ENCODE peak calls at places on chromosomes 5 and 9, in seven cellular contexts. One of them, this sample, is unnamed.

GRCh38 chr9:752681-753200 is 88.8 kb upstream of the DMRT1 start:
- DNase-seq in SK-N-SH: no peak
- DNase-seq in GM12891: no peak
- DNase-seq in HepG2: no peak
- DNase-seq in H1: no peak
- DNase-seq in GM12878: no peak
- DNase-seq in K562: no peak
- DNase-seq in this sample: no peak

GRCh38 chr9:5557606-5558587 is 47.6 kb downstream of the PDCD1LG2 start:
- DNase-seq in SK-N-SH: no peak
- DNase-seq in GM12891: no peak
- DNase-seq in HepG2: no peak
- DNase-seq in H1: no peak
- DNase-seq in GM12878: no peak
- DNase-seq in K562: no peak
- DNase-seq in this sample: no peak

GRCh38 chr5:62547929-62548678 is 30.5 kb upstream of the LRRC70 start:
- DNase-seq in SK-N-SH: no peak
- DNase-seq in GM12891: no peak
- DNase-seq in HepG2: no peak
- DNase-seq in H1: no peak
- DNase-seq in GM12878: no peak
- DNase-seq in K562: no peak
- DNase-seq in this sample: no peak

GRCh38 chr5:57441557-57441956 is 41.1 kb downstream of the ACTBL2 start:
- DNase-seq in SK-N-SH: no peak
- DNase-seq in GM12891: no peak
- DNase-seq in HepG2: no peak
- DNase-seq in H1: no peak
- DNase-seq in GM12878: no peak
- DNase-seq in K562: peak; percentile 79
- DNase-seq in this sample: no peak

GRCh38 chr5:169248520-169248919 is 52.4 kb downstream of the SLIT3 start:
- DNase-seq in SK-N-SH: no peak
- DNase-seq in GM12891: no peak
- DNase-seq in HepG2: no peak
- DNase-seq in H1: no peak
- DNase-seq in GM12878: no peak
- DNase-seq in K562: no peak
- DNase-seq in this sample: no peak

GRCh38 chr5:9599391-9599790 is 30.8 kb downstream of the TAS2R1 start:
- DNase-seq in SK-N-SH: no peak
- DNase-seq in GM12891: no peak
- DNase-seq in HepG2: no peak
- DNase-seq in H1: no peak
- DNase-seq in GM12878: no peak
- DNase-seq in K562: no peak
- DNase-seq in this sample: no peak

GRCh38 chr5:168047043-168047668 is 244.3 kb upstream of the WWC1 start:
- DNase-seq in SK-N-SH: peak; percentile 75
- DNase-seq in GM12891: no peak
- DNase-seq in HepG2: peak; percentile 43
- DNase-seq in H1: peak; percentile 54
- DNase-seq in GM12878: peak; percentile 3
- DNase-seq in K562: peak; percentile 17
- DNase-seq in this sample: no peak

GRCh38 chr9:116276651-116277121 is 123.1 kb downstream of the PAPPA start:
- DNase-seq in SK-N-SH: no peak
- DNase-seq in GM12891: no peak
- DNase-seq in HepG2: no peak
- DNase-seq in H1: no peak
- DNase-seq in GM12878: no peak
- DNase-seq in K562: no peak
- DNase-seq in this sample: no peak

GRCh38 chr5:138564242-138564641 is 11.0 kb downstream of the HSPA9 start:
- DNase-seq in SK-N-SH: no peak
- DNase-seq in GM12891: no peak
- DNase-seq in HepG2: no peak
- DNase-seq in H1: no peak
- DNase-seq in GM12878: no peak
- DNase-seq in K562: no peak
- DNase-seq in this sample: no peak

GRCh38 chr5:138563340-138564118 is 11.7 kb downstream of the HSPA9 start:
- DNase-seq in SK-N-SH: no peak
- DNase-seq in GM12891: no peak
- DNase-seq in HepG2: no peak
- DNase-seq in H1: no peak
- DNase-seq in GM12878: no peak
- DNase-seq in K562: no peak
- DNase-seq in this sample: no peak

GRCh38 chr5:138566792-138567191 is 8.4 kb downstream of the HSPA9 start:
- DNase-seq in SK-N-SH: no peak
- DNase-seq in GM12891: no peak
- DNase-seq in HepG2: no peak
- DNase-seq in H1: no peak
- DNase-seq in GM12878: no peak
- DNase-seq in K562: no peak
- DNase-seq in this sample: no peak

GRCh38 chr5:138568061-138568824 is 7.0 kb downstream of the HSPA9 start:
- DNase-seq in SK-N-SH: peak; percentile 15
- DNase-seq in GM12891: no peak
- DNase-seq in HepG2: no peak
- DNase-seq in H1: no peak
- DNase-seq in GM12878: no peak
- DNase-seq in K562: no peak
- DNase-seq in this sample: no peak

DNA sequence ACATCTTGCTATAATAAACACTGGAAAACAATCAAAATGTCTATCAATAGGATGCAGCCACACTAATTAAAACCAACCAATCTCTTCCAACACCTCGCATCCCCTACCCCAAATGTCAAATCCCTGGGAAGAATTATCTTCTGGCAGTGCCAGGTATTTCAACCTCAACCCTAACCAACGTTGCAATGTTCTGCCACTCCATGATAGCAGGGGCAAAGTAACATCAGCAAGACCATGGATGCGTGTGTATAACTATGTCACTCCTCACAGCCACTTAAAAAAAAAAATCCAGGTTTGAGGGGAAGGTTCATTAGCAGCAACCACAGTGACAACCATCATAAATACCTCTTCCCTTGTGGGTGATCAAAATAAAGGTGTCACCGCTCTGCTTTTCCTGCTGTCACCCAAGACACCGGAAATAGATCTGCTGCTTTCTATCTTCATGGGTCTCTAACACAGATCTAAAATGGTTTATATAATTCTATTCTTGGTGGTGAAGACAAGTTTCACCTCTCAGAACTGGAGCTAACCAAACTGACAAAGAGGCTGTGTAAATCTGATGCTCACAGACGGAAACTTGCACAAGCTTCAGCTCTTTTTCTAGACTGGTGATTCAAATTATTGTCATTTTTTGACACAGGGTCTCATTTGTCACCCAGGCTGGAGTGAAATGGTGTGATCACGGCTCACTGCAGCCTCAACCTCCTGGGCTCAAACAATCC is 9.9 kb downstream of the HSPA9 start:
- DNase-seq in SK-N-SH: no peak
- DNase-seq in GM12891: no peak
- DNase-seq in HepG2: no peak
- DNase-seq in H1: no peak
- DNase-seq in GM12878: no peak
- DNase-seq in K562: no peak
- DNase-seq in this sample: no peak
- TF ChIP-seq POLR2AphosphoS5 in SK-N-SH: no peak
- TF ChIP-seq POLR2AphosphoS5 in GM12891: no peak
- TF ChIP-seq POLR2AphosphoS5 in HepG2: no peak
- TF ChIP-seq POLR2AphosphoS5 in H1: peak; percentile 37
- TF ChIP-seq POLR2AphosphoS5 in GM12878: peak; percentile 43
- TF ChIP-seq POLR2AphosphoS5 in K562: peak; percentile 33
- TF ChIP-seq POLR2AphosphoS5 in this sample: peak; percentile 18

GRCh38 chr9:130182090-130182909 is 10.1 kb downstream of the NCS1 start:
- DNase-seq in SK-N-SH: no peak
- DNase-seq in GM12891: no peak
- DNase-seq in HepG2: no peak
- DNase-seq in H1: no peak
- DNase-seq in GM12878: no peak
- DNase-seq in K562: no peak
- DNase-seq in this sample: no peak

GRCh38 chr9:130181645-130182044 is 9.4 kb downstream of the NCS1 start:
- DNase-seq in SK-N-SH: no peak
- DNase-seq in GM12891: no peak
- DNase-seq in HepG2: no peak
- DNase-seq in H1: no peak
- DNase-seq in GM12878: no peak
- DNase-seq in K562: no peak
- DNase-seq in this sample: no peak

GRCh38 chr9:130185494-130186005 is 13.3 kb downstream of the NCS1 start:
- DNase-seq in SK-N-SH: no peak
- DNase-seq in GM12891: no peak
- DNase-seq in HepG2: no peak
- DNase-seq in H1: no peak
- DNase-seq in GM12878: no peak
- DNase-seq in K562: no peak
- DNase-seq in this sample: no peak

GRCh38 chr9:130184983-130185382 is 12.8 kb downstream of the NCS1 start:
- DNase-seq in SK-N-SH: no peak
- DNase-seq in GM12891: no peak
- DNase-seq in HepG2: no peak
- DNase-seq in H1: no peak
- DNase-seq in GM12878: no peak
- DNase-seq in K562: no peak
- DNase-seq in this sample: no peak

DNA sequence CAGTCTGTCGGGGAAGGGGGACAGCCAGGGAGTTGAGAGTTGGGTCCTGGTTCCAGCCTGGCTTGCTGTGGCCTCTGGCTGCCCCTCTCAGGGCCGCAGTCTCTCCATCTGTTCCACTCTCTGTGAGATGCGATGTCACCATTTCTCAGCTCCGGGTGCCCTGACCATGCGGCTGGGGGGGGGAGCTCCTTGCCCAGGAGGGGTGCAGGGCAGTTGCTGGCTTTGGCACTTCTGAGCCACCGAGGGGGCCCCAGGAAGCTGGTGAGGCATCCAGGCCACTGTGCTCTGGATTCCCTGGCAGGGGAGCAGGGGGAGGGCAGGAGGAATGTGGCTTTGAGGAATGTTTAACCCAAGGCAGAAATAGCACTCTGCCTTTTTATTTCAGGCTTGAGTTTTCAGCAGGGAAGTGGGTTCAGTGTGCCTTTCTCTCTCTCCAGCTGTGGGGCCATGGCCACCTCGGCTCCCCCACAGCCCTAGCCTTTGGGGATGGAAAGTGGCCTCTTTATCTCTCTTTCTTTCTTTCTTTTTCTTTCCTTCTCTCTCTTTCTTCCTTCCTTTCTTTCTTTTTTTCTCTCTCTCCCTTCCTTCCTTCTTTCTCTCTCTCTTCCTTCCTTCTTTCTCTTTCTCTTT is 11.0 kb downstream of the NCS1 start:
- DNase-seq in SK-N-SH: peak; percentile 72
- DNase-seq in GM12891: no peak
- DNase-seq in HepG2: peak; percentile 46
- DNase-seq in H1: no peak
- DNase-seq in GM12878: no peak
- DNase-seq in K562: no peak
- DNase-seq in this sample: no peak
- TF ChIP-seq TAF1 in SK-N-SH: no peak
- TF ChIP-seq TAF1 in GM12891: no peak
- TF ChIP-seq TAF1 in HepG2: no peak
- TF ChIP-seq TAF1 in H1: no peak
- TF ChIP-seq TAF1 in GM12878: no peak
- TF ChIP-seq TAF1 in K562: no peak
- TF ChIP-seq TAF1 in this sample: no peak

GRCh38 chr5:61051267-61051666 is 106.3 kb downstream of the NDUFAF2 start:
- DNase-seq in SK-N-SH: no peak
- DNase-seq in GM12891: no peak
- DNase-seq in HepG2: peak; percentile 5
- DNase-seq in H1: no peak
- DNase-seq in GM12878: no peak
- DNase-seq in K562: no peak
- DNase-seq in this sample: no peak

GRCh38 chr5:61059499-61059898 is 102.8 kb downstream of the SMIM15 start:
- DNase-seq in SK-N-SH: no peak
- DNase-seq in GM12891: no peak
- DNase-seq in HepG2: no peak
- DNase-seq in H1: no peak
- DNase-seq in GM12878: no peak
- DNase-seq in K562: no peak
- DNase-seq in this sample: no peak

GRCh38 chr5:61053937-61054336 is 108.3 kb downstream of the SMIM15 start:
- DNase-seq in SK-N-SH: no peak
- DNase-seq in GM12891: no peak
- DNase-seq in HepG2: peak; percentile 12
- DNase-seq in H1: no peak
- DNase-seq in GM12878: no peak
- DNase-seq in K562: no peak
- DNase-seq in this sample: no peak

GRCh38 chr5:61052870-61053269 is 107.9 kb downstream of the NDUFAF2 start:
- DNase-seq in SK-N-SH: no peak
- DNase-seq in GM12891: no peak
- DNase-seq in HepG2: peak; percentile 54
- DNase-seq in H1: no peak
- DNase-seq in GM12878: no peak
- DNase-seq in K562: no peak
- DNase-seq in this sample: no peak

DNA sequence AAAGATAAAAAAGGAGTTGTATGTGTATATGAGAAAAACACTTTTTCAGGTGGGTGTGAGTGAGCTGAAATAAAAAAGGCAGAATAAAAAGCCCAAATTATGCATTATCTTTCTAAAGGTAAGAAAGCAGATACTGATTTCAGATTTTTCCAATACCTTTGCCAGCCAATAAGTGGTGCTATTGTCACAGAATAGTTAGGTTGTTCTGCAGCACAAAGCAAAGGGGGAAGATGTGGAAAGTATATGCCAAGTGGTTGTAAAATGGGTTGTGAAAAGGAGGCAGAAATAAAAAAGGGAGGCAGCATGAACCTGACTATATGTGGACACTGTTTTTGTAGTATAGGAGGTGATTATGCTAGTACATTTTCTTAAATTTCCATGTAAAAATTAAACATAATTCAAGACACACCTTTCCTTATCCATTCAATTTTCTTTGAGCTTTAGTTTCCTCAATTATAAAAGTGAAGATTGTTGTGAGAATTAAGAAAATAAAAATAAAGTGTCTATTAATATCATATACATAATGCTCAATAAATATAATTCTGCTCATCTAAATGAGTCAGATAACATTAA is 106.7 kb downstream of the SMIM15 start:
- DNase-seq in SK-N-SH: peak; percentile 41
- DNase-seq in GM12891: peak; percentile 4
- DNase-seq in HepG2: peak; percentile 28
- DNase-seq in H1: no peak
- DNase-seq in GM12878: peak; percentile 15
- DNase-seq in K562: peak; percentile 35
- DNase-seq in this sample: no peak
- TF ChIP-seq POLR2AphosphoS5 in SK-N-SH: no peak
- TF ChIP-seq POLR2AphosphoS5 in GM12891: no peak
- TF ChIP-seq POLR2AphosphoS5 in HepG2: no peak
- TF ChIP-seq POLR2AphosphoS5 in H1: no peak
- TF ChIP-seq POLR2AphosphoS5 in GM12878: no peak
- TF ChIP-seq POLR2AphosphoS5 in K562: no peak
- TF ChIP-seq POLR2AphosphoS5 in this sample: no peak

DNA sequence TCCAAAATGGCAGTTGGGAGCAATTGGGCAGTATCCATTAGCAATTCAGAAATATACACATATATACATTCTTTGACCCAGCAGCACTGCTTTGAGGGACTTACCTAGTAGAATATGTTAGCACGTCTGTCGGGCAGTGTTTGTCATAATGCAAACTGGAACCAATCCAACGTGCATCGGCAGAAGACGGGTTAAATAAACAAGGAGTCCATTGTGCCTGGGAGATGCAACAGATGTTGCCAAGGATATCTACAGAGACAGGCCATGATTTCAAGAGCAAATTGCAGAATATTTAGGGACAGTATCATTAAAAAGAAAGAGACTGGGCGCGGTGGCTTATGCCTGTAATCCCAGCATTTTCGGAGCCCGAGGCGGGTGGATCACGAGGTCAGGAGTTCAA is 107.0 kb downstream of the COL5A1 start:
- DNase-seq in SK-N-SH: no peak
- DNase-seq in GM12891: no peak
- DNase-seq in HepG2: no peak
- DNase-seq in H1: no peak
- DNase-seq in GM12878: no peak
- DNase-seq in K562: no peak
- DNase-seq in this sample: no peak
- TF ChIP-seq TAF1 in SK-N-SH: no peak
- TF ChIP-seq TAF1 in GM12891: no peak
- TF ChIP-seq TAF1 in HepG2: no peak
- TF ChIP-seq TAF1 in H1: no peak
- TF ChIP-seq TAF1 in GM12878: no peak
- TF ChIP-seq TAF1 in K562: no peak
- TF ChIP-seq TAF1 in this sample: no peak